ENCODE peak calls at places on chromosomes 12 and 14, in seven cellular contexts. C is CD8-positive, alpha-beta T cell; F is islet precursor cell; W is Caki2; K is left lung; Y is tibial artery; R is fibroblast of lung. D is an unnamed sample.

GRCh38 chr14:64488590-64489099 is 15.0 kb downstream of the ZBTB25 start:
- DNase-seq in K (no peak), C (no peak), R (no peak), W (no peak), Y (no peak), F (no peak), D (no peak)

GRCh38 chr14:104697317-104697703 is 7.9 kb downstream of the INF2 start:
- DNase-seq in W (no peak), F (no peak), K (no peak), Y (no peak), C (no peak), R (no peak), D (no peak)

GRCh38 chr14:64440494-64440893 is 24.8 kb upstream of the AKAP5 start:
- DNase-seq in Y (no peak), K (no peak), W (no peak), F (no peak), C (no peak), R (no peak), D (no peak)

GRCh38 chr12:26848156-26848825 is 15.3 kb upstream of the ITPR2 start:
- DNase-seq in W (no peak), R (no peak), C (no peak), K (no peak), Y (no peak), F (no peak), D (no peak)

GRCh38 chr14:97290065-97290464 is 492.9 kb downstream of the VRK1 start:
- DNase-seq in Y (no peak), F (no peak), R (no peak), K (no peak), C (no peak), W (no peak), D (no peak)

GRCh38 chr12:47238665-47239064 is 158.9 kb upstream of the AMIGO2 start:
- DNase-seq in Y (no peak), F (no peak), R (peak), K (no peak), C (no peak), W (no peak), D (no peak)

GRCh38 chr12:109010259-109010658 is 10.6 kb downstream of the SVOP start:
- DNase-seq in K (no peak), Y (no peak), W (no peak), F (no peak), C (no peak), R (no peak), D (no peak)

GRCh38 chr14:61280092-61280525 is 1.0 kb downstream of the TMEM30B start:
- DNase-seq in Y (peak), K (no peak), W (no peak), R (no peak), C (peak), F (no peak), D (no peak)

GRCh38 chr12:130281157-130281799 is 56.4 kb upstream of the PIWIL1 start:
- DNase-seq in W (no peak), K (no peak), R (no peak), C (peak), Y (no peak), F (peak), D (peak)

GRCh38 chr14:81980601-81981310 is 447.1 kb upstream of the SEL1L start:
- DNase-seq in R (no peak), Y (no peak), K (no peak), W (no peak), C (no peak), F (no peak), D (no peak)

GRCh38 chr14:88326352-88327103 is 3.5 kb upstream of the KCNK10 start:
- DNase-seq in W (no peak), R (no peak), Y (no peak), K (no peak), C (no peak), F (peak), D (no peak)

GRCh38 chr12:6538420-6539275 is 4.3 kb downstream of the GAPDH start:
- DNase-seq in R (peak), F (peak), K (no peak), W (peak), C (no peak), Y (no peak), D (no peak)

GRCh38 chr12:116159175-116159574 is 118.3 kb downstream of the MED13L start:
- DNase-seq in R (peak), F (no peak), C (no peak), W (no peak), Y (no peak), K (no peak), D (no peak)

GRCh38 chr12:115912440-115912839 is 365.1 kb downstream of the MED13L start:
- DNase-seq in F (no peak), R (no peak), K (no peak), Y (no peak), W (no peak), C (no peak), D (no peak)

GRCh38 chr12:28958553-28959195 is 190.4 kb upstream of the FAR2 start:
- DNase-seq in K (no peak), F (no peak), C (no peak), R (peak), Y (no peak), W (no peak), D (no peak)

GRCh38 chr14:40280652-40281051 is 848.4 kb upstream of the FBXO33 start:
- DNase-seq in F (no peak), K (no peak), Y (no peak), R (no peak), W (no peak), C (no peak), D (no peak)

GRCh38 chr14:60753264-60754126 is 18.9 kb downstream of the MNAT1 start:
- DNase-seq in R (peak), K (no peak), F (no peak), W (no peak), C (peak), Y (no peak), D (peak)

GRCh38 chr12:5000204-5000603 is 43.5 kb upstream of the KCNA5 start:
- DNase-seq in K (no peak), F (no peak), W (no peak), R (no peak), Y (no peak), C (no peak), D (no peak)

GRCh38 chr14:75978249-75978731 is 3.5 kb downstream of the TGFB3 start:
- DNase-seq in R (no peak), K (no peak), F (no peak), C (peak), Y (no peak), W (no peak), D (no peak)

GRCh38 chr12:80187660-80188090 is 88.3 kb downstream of the OTOGL start:
- DNase-seq in R (peak), W (peak), F (no peak), Y (no peak), K (no peak), C (no peak), D (no peak)

GRCh38 chr14:89214221-89214965 is 202.6 kb downstream of the FOXN3 start:
- DNase-seq in W (peak), K (peak), C (no peak), R (peak), Y (peak), F (peak), D (no peak)

GRCh38 chr12:57893460-57894353 is 47.2 kb upstream of the CTDSP2 start:
- DNase-seq in R (peak), Y (peak), F (peak), W (no peak), C (no peak), K (peak), D (no peak)

GRCh38 chr12:70849265-70849960 is 71.1 kb downstream of the PTPRR start:
- DNase-seq in F (no peak), C (no peak), W (peak), R (peak), Y (no peak), K (no peak), D (no peak)

GRCh38 chr14:70359076-70359424 is 433 bp downstream of the COX16 start:
- DNase-seq in F (no peak), Y (no peak), C (no peak), W (no peak), K (no peak), R (no peak), D (no peak)

GRCh38 chr14:77140937-77141591 is 527 bp downstream of the ZDHHC22 start:
- DNase-seq in Y (no peak), C (no peak), W (peak), F (peak), R (peak), K (no peak), D (no peak)

GRCh38 chr12:125276567-125276966 is 211.3 kb downstream of the AACS start:
- DNase-seq in Y (no peak), K (no peak), R (no peak), C (no peak), W (no peak), F (no peak), D (no peak)

D was measured in naive thymus-derived CD4-positive, alpha-beta T cell.